ENCODE peak calls at places on chromosomes 12 and 14, in eight cellular contexts. One of them, this sample, is unnamed.

GRCh38 chr14:52733824-52734223 is 3.9 kb downstream of the STYX start:
- DNase-seq in endothelial cell: no peak
- DNase-seq in PC-3: no peak
- DNase-seq in astrocyte: no peak
- DNase-seq in MM.1S: no peak
- DNase-seq in activated B cell treated with CpG ODN at 0.5 μM for 24 hours: no peak
- DNase-seq in left ventricle myocardium inferior: no peak
- DNase-seq in right lobe of liver: no peak
- DNase-seq in this sample: no peak

GRCh38 chr12:46384451-46385301 is 12.1 kb upstream of the SLC38A2 start:
- DNase-seq in endothelial cell: no peak
- DNase-seq in PC-3: peak; percentile 70
- DNase-seq in astrocyte: no peak
- DNase-seq in MM.1S: no peak
- DNase-seq in activated B cell treated with CpG ODN at 0.5 μM for 24 hours: no peak
- DNase-seq in left ventricle myocardium inferior: no peak
- DNase-seq in right lobe of liver: no peak
- DNase-seq in this sample: no peak

GRCh38 chr14:97634786-97635185 is 837.6 kb downstream of the VRK1 start:
- DNase-seq in endothelial cell: no peak
- DNase-seq in PC-3: peak; percentile 26
- DNase-seq in astrocyte: no peak
- DNase-seq in MM.1S: no peak
- DNase-seq in activated B cell treated with CpG ODN at 0.5 μM for 24 hours: no peak
- DNase-seq in left ventricle myocardium inferior: no peak
- DNase-seq in right lobe of liver: no peak
- DNase-seq in this sample: no peak

GRCh38 chr12:109130755-109131521 is 14.6 kb downstream of the ACACB start:
- DNase-seq in endothelial cell: no peak
- DNase-seq in PC-3: no peak
- DNase-seq in astrocyte: no peak
- DNase-seq in MM.1S: no peak
- DNase-seq in activated B cell treated with CpG ODN at 0.5 μM for 24 hours: no peak
- DNase-seq in left ventricle myocardium inferior: peak; percentile 81
- DNase-seq in right lobe of liver: peak; percentile 88
- DNase-seq in this sample: no peak

GRCh38 chr12:30823140-30823669 is 68.5 kb upstream of the CAPRIN2 start:
- DNase-seq in endothelial cell: peak; percentile 64
- DNase-seq in PC-3: no peak
- DNase-seq in astrocyte: no peak
- DNase-seq in MM.1S: no peak
- DNase-seq in activated B cell treated with CpG ODN at 0.5 μM for 24 hours: peak; percentile 23
- DNase-seq in left ventricle myocardium inferior: peak; percentile 31
- DNase-seq in right lobe of liver: peak; percentile 59
- DNase-seq in this sample: peak; percentile 45

GRCh38 chr14:69657961-69658360 is 46.6 kb downstream of the SUSD6 start:
- DNase-seq in endothelial cell: no peak
- DNase-seq in PC-3: peak; percentile 79
- DNase-seq in astrocyte: peak; percentile 75
- DNase-seq in MM.1S: no peak
- DNase-seq in activated B cell treated with CpG ODN at 0.5 μM for 24 hours: no peak
- DNase-seq in left ventricle myocardium inferior: no peak
- DNase-seq in right lobe of liver: peak; percentile 51
- DNase-seq in this sample: no peak

GRCh38 chr12:78865297-78865955 is 852 bp downstream of the SYT1 start:
- DNase-seq in endothelial cell: no peak
- DNase-seq in PC-3: no peak
- DNase-seq in astrocyte: peak; percentile 10
- DNase-seq in MM.1S: peak; percentile 47
- DNase-seq in activated B cell treated with CpG ODN at 0.5 μM for 24 hours: no peak
- DNase-seq in left ventricle myocardium inferior: no peak
- DNase-seq in right lobe of liver: no peak
- DNase-seq in this sample: no peak

GRCh38 chr14:31476131-31476917 is 11.5 kb downstream of the GPR33 start:
- DNase-seq in endothelial cell: no peak
- DNase-seq in PC-3: no peak
- DNase-seq in astrocyte: no peak
- DNase-seq in MM.1S: no peak
- DNase-seq in activated B cell treated with CpG ODN at 0.5 μM for 24 hours: no peak
- DNase-seq in left ventricle myocardium inferior: no peak
- DNase-seq in right lobe of liver: no peak
- DNase-seq in this sample: no peak

GRCh38 chr14:34693228-34693939 is 21.0 kb downstream of the CFL2 start:
- DNase-seq in endothelial cell: no peak
- DNase-seq in PC-3: peak; percentile 32
- DNase-seq in astrocyte: no peak
- DNase-seq in MM.1S: no peak
- DNase-seq in activated B cell treated with CpG ODN at 0.5 μM for 24 hours: no peak
- DNase-seq in left ventricle myocardium inferior: peak; percentile 29
- DNase-seq in right lobe of liver: peak; percentile 57
- DNase-seq in this sample: no peak

GRCh38 chr12:124321040-124321481 is 26.2 kb downstream of the RFLNA start:
- DNase-seq in endothelial cell: peak; percentile 86
- DNase-seq in PC-3: peak; percentile 81
- DNase-seq in astrocyte: peak; percentile 18
- DNase-seq in MM.1S: peak; percentile 21
- DNase-seq in activated B cell treated with CpG ODN at 0.5 μM for 24 hours: peak; percentile 51
- DNase-seq in left ventricle myocardium inferior: peak; percentile 68
- DNase-seq in right lobe of liver: peak; percentile 65
- DNase-seq in this sample: peak; percentile 87

GRCh38 chr12:108823804-108824203 is 33.6 kb downstream of the SSH1 start:
- DNase-seq in endothelial cell: no peak
- DNase-seq in PC-3: no peak
- DNase-seq in astrocyte: no peak
- DNase-seq in MM.1S: no peak
- DNase-seq in activated B cell treated with CpG ODN at 0.5 μM for 24 hours: no peak
- DNase-seq in left ventricle myocardium inferior: no peak
- DNase-seq in right lobe of liver: no peak
- DNase-seq in this sample: no peak

GRCh38 chr12:46356655-46357437 is 15.7 kb downstream of the SLC38A2 start:
- DNase-seq in endothelial cell: no peak
- DNase-seq in PC-3: peak; percentile 24
- DNase-seq in astrocyte: no peak
- DNase-seq in MM.1S: no peak
- DNase-seq in activated B cell treated with CpG ODN at 0.5 μM for 24 hours: no peak
- DNase-seq in left ventricle myocardium inferior: no peak
- DNase-seq in right lobe of liver: no peak
- DNase-seq in this sample: no peak

GRCh38 chr12:19139795-19140194 is 10.3 kb downstream of the PLEKHA5 start:
- DNase-seq in endothelial cell: no peak
- DNase-seq in PC-3: no peak
- DNase-seq in astrocyte: peak; percentile 16
- DNase-seq in MM.1S: no peak
- DNase-seq in activated B cell treated with CpG ODN at 0.5 μM for 24 hours: no peak
- DNase-seq in left ventricle myocardium inferior: no peak
- DNase-seq in right lobe of liver: no peak
- DNase-seq in this sample: no peak

GRCh38 chr12:1832801-1833595 is 12.6 kb downstream of the LRTM2 start:
- DNase-seq in endothelial cell: no peak
- DNase-seq in PC-3: no peak
- DNase-seq in astrocyte: no peak
- DNase-seq in MM.1S: no peak
- DNase-seq in activated B cell treated with CpG ODN at 0.5 μM for 24 hours: no peak
- DNase-seq in left ventricle myocardium inferior: no peak
- DNase-seq in right lobe of liver: no peak
- DNase-seq in this sample: no peak

GRCh38 chr12:51441583-51441982 is 17.0 kb downstream of the SLC4A8 start:
- DNase-seq in endothelial cell: no peak
- DNase-seq in PC-3: no peak
- DNase-seq in astrocyte: peak; percentile 87
- DNase-seq in MM.1S: no peak
- DNase-seq in activated B cell treated with CpG ODN at 0.5 μM for 24 hours: no peak
- DNase-seq in left ventricle myocardium inferior: no peak
- DNase-seq in right lobe of liver: no peak
- DNase-seq in this sample: no peak

GRCh38 chr12:26047401-26048226 is 77.2 kb downstream of the BHLHE41 start:
- DNase-seq in endothelial cell: no peak
- DNase-seq in PC-3: peak; percentile 40
- DNase-seq in astrocyte: no peak
- DNase-seq in MM.1S: no peak
- DNase-seq in activated B cell treated with CpG ODN at 0.5 μM for 24 hours: no peak
- DNase-seq in left ventricle myocardium inferior: no peak
- DNase-seq in right lobe of liver: no peak
- DNase-seq in this sample: no peak
- TF ChIP-seq CTCF in endothelial cell: no peak
- TF ChIP-seq CTCF in PC-3: no peak
- TF ChIP-seq CTCF in astrocyte: no peak
- TF ChIP-seq CTCF in MM.1S: no peak
- TF ChIP-seq CTCF in activated B cell treated with CpG ODN at 0.5 μM for 24 hours: no peak
- TF ChIP-seq CTCF in left ventricle myocardium inferior: no peak
- TF ChIP-seq CTCF in right lobe of liver: no peak
- TF ChIP-seq CTCF in this sample: no peak

GRCh38 chr12:90166012-90166411 is 457.4 kb upstream of the ATP2B1 start:
- DNase-seq in endothelial cell: no peak
- DNase-seq in PC-3: no peak
- DNase-seq in astrocyte: no peak
- DNase-seq in MM.1S: no peak
- DNase-seq in activated B cell treated with CpG ODN at 0.5 μM for 24 hours: no peak
- DNase-seq in left ventricle myocardium inferior: no peak
- DNase-seq in right lobe of liver: no peak
- DNase-seq in this sample: no peak

GRCh38 chr12:90166671-90167070 is 458.0 kb upstream of the ATP2B1 start:
- DNase-seq in endothelial cell: no peak
- DNase-seq in PC-3: no peak
- DNase-seq in astrocyte: no peak
- DNase-seq in MM.1S: no peak
- DNase-seq in activated B cell treated with CpG ODN at 0.5 μM for 24 hours: no peak
- DNase-seq in left ventricle myocardium inferior: no peak
- DNase-seq in right lobe of liver: no peak
- DNase-seq in this sample: no peak

GRCh38 chr12:90167501-90167900 is 458.9 kb upstream of the ATP2B1 start:
- DNase-seq in endothelial cell: no peak
- DNase-seq in PC-3: no peak
- DNase-seq in astrocyte: no peak
- DNase-seq in MM.1S: no peak
- DNase-seq in activated B cell treated with CpG ODN at 0.5 μM for 24 hours: no peak
- DNase-seq in left ventricle myocardium inferior: no peak
- DNase-seq in right lobe of liver: no peak
- DNase-seq in this sample: no peak

GRCh38 chr12:90163975-90164374 is 455.3 kb upstream of the ATP2B1 start:
- DNase-seq in endothelial cell: no peak
- DNase-seq in PC-3: peak; percentile 16
- DNase-seq in astrocyte: no peak
- DNase-seq in MM.1S: no peak
- DNase-seq in activated B cell treated with CpG ODN at 0.5 μM for 24 hours: no peak
- DNase-seq in left ventricle myocardium inferior: no peak
- DNase-seq in right lobe of liver: no peak
- DNase-seq in this sample: no peak
- TF ChIP-seq CTCF in endothelial cell: no peak
- TF ChIP-seq CTCF in PC-3: peak; percentile 41
- TF ChIP-seq CTCF in astrocyte: no peak
- TF ChIP-seq CTCF in MM.1S: no peak
- TF ChIP-seq CTCF in activated B cell treated with CpG ODN at 0.5 μM for 24 hours: no peak
- TF ChIP-seq CTCF in left ventricle myocardium inferior: no peak
- TF ChIP-seq CTCF in right lobe of liver: no peak
- TF ChIP-seq CTCF in this sample: peak; percentile 29

DNA sequence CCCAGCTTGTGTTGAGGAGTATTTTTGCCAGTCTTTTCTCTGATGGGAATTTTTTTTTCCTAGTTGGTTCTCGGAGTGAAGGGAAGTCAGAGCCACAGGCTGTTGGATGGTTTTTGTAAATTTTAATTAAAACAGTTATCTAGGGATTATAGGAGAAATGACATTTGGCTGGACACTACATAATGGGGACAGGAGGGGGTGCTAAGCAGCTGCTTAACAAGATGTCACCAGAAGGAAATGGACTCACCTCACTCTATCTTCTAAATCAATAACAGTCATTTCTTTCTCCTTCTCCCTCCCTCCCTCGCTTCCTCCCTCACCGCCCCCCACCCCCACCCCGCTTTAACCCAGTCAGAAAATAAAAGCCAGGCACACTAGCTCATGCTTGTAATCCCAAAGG is 93.4 kb upstream of the TMEM233 start:
- DNase-seq in endothelial cell: no peak
- DNase-seq in PC-3: peak; percentile 16
- DNase-seq in astrocyte: no peak
- DNase-seq in MM.1S: no peak
- DNase-seq in activated B cell treated with CpG ODN at 0.5 μM for 24 hours: no peak
- DNase-seq in left ventricle myocardium inferior: no peak
- DNase-seq in right lobe of liver: no peak
- DNase-seq in this sample: no peak
- TF ChIP-seq CTCF in endothelial cell: no peak
- TF ChIP-seq CTCF in PC-3: no peak
- TF ChIP-seq CTCF in astrocyte: no peak
- TF ChIP-seq CTCF in MM.1S: no peak
- TF ChIP-seq CTCF in activated B cell treated with CpG ODN at 0.5 μM for 24 hours: no peak
- TF ChIP-seq CTCF in left ventricle myocardium inferior: no peak
- TF ChIP-seq CTCF in right lobe of liver: no peak
- TF ChIP-seq CTCF in this sample: no peak

DNA sequence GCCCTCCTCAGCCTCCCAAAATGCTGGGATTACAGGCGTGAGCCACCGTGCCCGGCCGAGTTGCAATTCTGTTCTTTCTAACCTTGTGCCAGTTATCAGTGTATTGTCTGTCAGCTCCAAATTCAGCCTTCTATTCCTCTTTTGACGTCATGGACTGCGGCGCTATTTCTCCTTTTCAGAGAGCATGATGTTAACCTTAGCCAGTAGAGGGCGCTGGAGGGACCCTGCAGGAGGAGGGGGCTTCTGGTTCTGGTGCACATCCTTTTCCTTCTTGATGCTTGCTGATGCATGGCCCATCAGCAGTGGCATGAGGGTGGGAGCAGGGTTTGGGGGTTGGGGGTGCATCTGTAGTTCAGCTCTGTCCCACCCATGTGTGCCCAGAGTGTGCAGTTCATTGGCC is 179.3 kb upstream of the RMST start:
- DNase-seq in endothelial cell: no peak
- DNase-seq in PC-3: no peak
- DNase-seq in astrocyte: no peak
- DNase-seq in MM.1S: no peak
- DNase-seq in activated B cell treated with CpG ODN at 0.5 μM for 24 hours: no peak
- DNase-seq in left ventricle myocardium inferior: no peak
- DNase-seq in right lobe of liver: no peak
- DNase-seq in this sample: no peak
- TF ChIP-seq CTCF in endothelial cell: no peak
- TF ChIP-seq CTCF in PC-3: peak; percentile 34
- TF ChIP-seq CTCF in astrocyte: no peak
- TF ChIP-seq CTCF in MM.1S: peak; percentile 25
- TF ChIP-seq CTCF in activated B cell treated with CpG ODN at 0.5 μM for 24 hours: no peak
- TF ChIP-seq CTCF in left ventricle myocardium inferior: no peak
- TF ChIP-seq CTCF in right lobe of liver: no peak
- TF ChIP-seq CTCF in this sample: peak; percentile 50